ENCODE peak calls at places on chromosomes 6 and 20, in six cellular contexts. O is upper lobe of left lung, G is breast epithelium, E is Panc1, B is GM23338, R is HCT116. F is an unnamed sample.

GRCh38 chr20:42276718-42277117 is 658.5 kb upstream of the CHD6 start:
- DNase-seq in O (no peak), G (no peak), E (no peak), B (no peak), R (no peak), F (peak; percentile 47)

GRCh38 chr6:42158011-42158410 is 15.2 kb upstream of the GUCA1A start:
- DNase-seq in O (no peak), G (no peak), E (no peak), B (no peak), R (no peak), F (no peak)

GRCh38 chr6:37791156-37791919 is 28.2 kb upstream of the ZFAND3 start:
- DNase-seq in O (peak; percentile 96), G (peak; percentile 88), E (peak; percentile 86), B (peak; percentile 94), R (peak; percentile 93), F (peak; percentile 94)

GRCh38 chr6:118565317-118565960 is 17.3 kb downstream of the PLN start:
- DNase-seq in O (no peak), G (no peak), E (peak; percentile 39), B (peak; percentile 79), R (peak; percentile 18), F (peak; percentile 12)

GRCh38 chr6:76772951-76773350 is 690.3 kb downstream of the HTR1B start:
- DNase-seq in O (no peak), G (no peak), E (no peak), B (no peak), R (no peak), F (no peak)

GRCh38 chr20:54250691-54251090 is 42.8 kb downstream of the PFDN4 start:
- DNase-seq in O (no peak), G (no peak), E (no peak), B (no peak), R (no peak), F (no peak)

GRCh38 chr6:100228437-100229424 is 234.7 kb upstream of the MCHR2 start:
- DNase-seq in O (peak; percentile 81), G (peak; percentile 74), E (peak; percentile 51), B (peak; percentile 86), R (peak; percentile 69), F (no peak)

GRCh38 chr6:122364084-122364483 is 35.4 kb upstream of the HSF2 start:
- DNase-seq in O (no peak), G (no peak), E (no peak), B (no peak), R (no peak), F (no peak)

GRCh38 chr6:52925919-52926792 is 16.7 kb upstream of the GSTA3 start:
- DNase-seq in O (no peak), G (no peak), E (peak; percentile 74), B (no peak), R (no peak), F (peak; percentile 45)

GRCh38 chr6:41451515-41452163 is 94.5 kb upstream of the FOXP4 start:
- DNase-seq in O (no peak), G (no peak), E (no peak), B (no peak), R (no peak), F (no peak)

GRCh38 chr6:163773646-163774045 is 359.1 kb downstream of the QKI start:
- DNase-seq in O (no peak), G (no peak), E (no peak), B (no peak), R (no peak), F (no peak)

DNA sequence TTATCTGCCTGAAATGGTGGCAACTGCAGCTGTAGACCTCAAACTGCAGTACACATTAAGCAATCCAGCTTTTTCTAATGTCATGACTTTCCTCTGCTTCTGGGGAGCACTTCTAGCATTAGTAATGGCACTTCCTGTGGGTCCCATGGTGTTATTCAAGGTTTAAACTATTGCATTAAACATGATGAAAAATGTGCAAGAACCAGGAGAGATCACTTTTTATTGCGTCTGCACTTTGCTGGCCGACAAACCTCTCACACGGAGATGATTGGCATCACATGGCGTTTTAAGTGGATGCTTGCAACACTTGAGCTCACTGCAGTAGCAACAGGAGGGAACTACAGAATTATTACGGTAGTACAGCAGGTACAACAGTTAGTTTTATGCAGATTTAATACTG is 148.4 kb downstream of the HIVEP2 start:
- DNase-seq in O (peak; percentile 80), G (no peak), E (no peak), B (no peak), R (no peak), F (no peak)
- TF ChIP-seq POLR2AphosphoS5 in O (peak; percentile 45), G (no peak), E (no peak), B (no peak), R (no peak), F (no peak)

GRCh38 chr20:51643390-51643789 is 100.9 kb upstream of the NFATC2 start:
- DNase-seq in O (no peak), G (no peak), E (no peak), B (no peak), R (no peak), F (no peak)

GRCh38 chr20:51641866-51642265 is 99.3 kb upstream of the NFATC2 start:
- DNase-seq in O (no peak), G (no peak), E (no peak), B (no peak), R (no peak), F (no peak)

GRCh38 chr20:51637241-51637640 is 94.7 kb upstream of the NFATC2 start:
- DNase-seq in O (no peak), G (no peak), E (no peak), B (no peak), R (no peak), F (no peak)

GRCh38 chr20:51639206-51639832 is 96.8 kb upstream of the NFATC2 start:
- DNase-seq in O (peak; percentile 52), G (peak; percentile 62), E (no peak), B (peak; percentile 83), R (peak; percentile 52), F (no peak)

GRCh38 chr20:51640743-51641142 is 98.2 kb upstream of the NFATC2 start:
- DNase-seq in O (no peak), G (no peak), E (no peak), B (no peak), R (no peak), F (no peak)
- H3K4me3 ChIP-seq in O (no peak overlapping the region), G (no peak overlapping the region), E (no peak overlapping the region), B (no peak overlapping the region), R (no peak overlapping the region), F (no peak overlapping the region)

GRCh38 chr6:73712536-73712935 is 16.5 kb downstream of the CD109 start:
- DNase-seq in O (no peak), G (no peak), E (no peak), B (no peak), R (no peak), F (no peak)

GRCh38 chr6:73710948-73711347 is 14.9 kb downstream of the CD109 start:
- DNase-seq in O (no peak), G (no peak), E (no peak), B (no peak), R (no peak), F (no peak)

GRCh38 chr6:73710470-73710869 is 14.5 kb downstream of the CD109 start:
- DNase-seq in O (no peak), G (no peak), E (no peak), B (no peak), R (peak; percentile 82), F (no peak)

GRCh38 chr6:73714227-73714626 is 18.2 kb downstream of the CD109 start:
- DNase-seq in O (no peak), G (no peak), E (no peak), B (peak; percentile 28), R (no peak), F (no peak)

GRCh38 chr6:73713426-73714147 is 17.6 kb downstream of the CD109 start:
- DNase-seq in O (no peak), G (no peak), E (no peak), B (peak; percentile 22), R (no peak), F (no peak)
- TF ChIP-seq POLR2AphosphoS5 in O (peak; percentile 44), G (no peak), E (no peak), B (no peak), R (no peak), F (no peak)

GRCh38 chr6:15503346-15503680 is 159.5 kb downstream of the DTNBP1 start:
- DNase-seq in O (no peak), G (peak; percentile 17), E (no peak), B (no peak), R (no peak), F (no peak)

GRCh38 chr6:15506066-15506465 is 156.8 kb downstream of the DTNBP1 start:
- DNase-seq in O (no peak), G (peak; percentile 19), E (no peak), B (no peak), R (no peak), F (no peak)

GRCh38 chr6:15505463-15505918 is 157.3 kb downstream of the DTNBP1 start:
- DNase-seq in O (no peak), G (no peak), E (no peak), B (no peak), R (no peak), F (no peak)

GRCh38 chr6:15504040-15504491 is 158.8 kb downstream of the DTNBP1 start:
- DNase-seq in O (no peak), G (peak; percentile 43), E (no peak), B (no peak), R (no peak), F (no peak)

GRCh38 chr6:15504581-15505350 is 158.1 kb downstream of the DTNBP1 start:
- DNase-seq in O (peak; percentile 50), G (peak; percentile 68), E (no peak), B (no peak), R (no peak), F (no peak)
- H3K4me3 ChIP-seq in O (peak overlapping the region; percentile 21), G (peak overlapping the region; percentile 39), E (no peak overlapping the region), B (no peak overlapping the region), R (no peak overlapping the region), F (peak overlapping the region; percentile 50)

GRCh38 chr20:62905536-62906117 is 20.7 kb downstream of the DIDO1 start:
- DNase-seq in O (no peak), G (no peak), E (no peak), B (no peak), R (no peak), F (no peak)
- TF ChIP-seq POLR2AphosphoS5 in O (no peak), G (no peak), E (no peak), B (peak; percentile 8), R (no peak), F (no peak)

GRCh38 chr20:38034108-38034649 is 633 bp downstream of the RPRD1B start:
- DNase-seq in O (no peak), G (no peak), E (no peak), B (no peak), R (no peak), F (no peak)

GRCh38 chr20:38032585-38033329 is 499 bp downstream of the TTI1 start:
- DNase-seq in O (peak; percentile 61), G (no peak), E (no peak), B (peak; percentile 56), R (no peak), F (no peak)

GRCh38 chr20:38031957-38032356 is 1.3 kb downstream of the TTI1 start:
- DNase-seq in O (no peak), G (no peak), E (no peak), B (no peak), R (no peak), F (no peak)

GRCh38 chr20:38033330-38034107 is at the start of the genes RPRD1B and TTI1:
- DNase-seq in O (peak; percentile 84), G (peak; percentile 90), E (peak; percentile 69), B (peak; percentile 94), R (peak; percentile 80), F (peak; percentile 98)

GRCh38 chr20:38034961-38035360 is 1.4 kb downstream of the RPRD1B start:
- DNase-seq in O (no peak), G (no peak), E (no peak), B (no peak), R (no peak), F (no peak)
- H3K4me3 ChIP-seq in O (peak overlapping the region; percentile 96), G (peak overlapping the region; percentile 91), E (peak overlapping the region; percentile 94), B (peak overlapping the region; percentile 99), R (peak overlapping the region; percentile 93), F (peak overlapping the region; percentile 71)

GRCh38 chr6:25992413-25993037 is 29.9 kb downstream of the TRIM38 start:
- DNase-seq in O (peak; percentile 97), G (peak; percentile 93), E (peak; percentile 73), B (peak; percentile 96), R (peak; percentile 78), F (peak; percentile 98)
- TF ChIP-seq POLR2AphosphoS5 in O (peak; percentile 78), G (peak; percentile 69), E (peak; percentile 84), B (peak; percentile 73), R (peak; percentile 46), F (peak; percentile 94)